ENCODE peak calls at places on chromosomes 5 and 9, in ten cellular contexts. S is pancreas, Y is GM12865, H is AG09309, U is BJ, A is A549, P is left ventricle myocardium inferior, V is stomach, X is tibial artery, Z is cardiac muscle cell. R is an unnamed sample.

GRCh38 chr5:77379558-77380061 is 112.5 kb downstream of the WDR41 start:
- DNase-seq in S (no peak), Y (peak), H (no peak), U (no peak), A (no peak), P (no peak), V (no peak), X (no peak), Z (no peak), R (no peak)

GRCh38 chr9:91427873-91428272 is 4.2 kb upstream of the NFIL3 start:
- DNase-seq in S (no peak), Y (no peak), H (no peak), U (no peak), A (peak), P (no peak), V (no peak), X (no peak), Z (no peak), R (no peak)

GRCh38 chr5:93579561-93580386 is 1.2 kb downstream of the NR2F1-AS1 start:
- DNase-seq in S (peak), Y (no peak), H (no peak), U (no peak), A (peak), P (no peak), V (no peak), X (no peak), Z (no peak), R (no peak)

GRCh38 chr9:134724231-134724911 is 82.8 kb downstream of the COL5A1 start:
- DNase-seq in S (peak), Y (no peak), H (no peak), U (no peak), A (no peak), P (peak), V (no peak), X (no peak), Z (no peak), R (no peak)

GRCh38 chr5:15009420-15009819 is 137.8 kb upstream of the ANKH start:
- DNase-seq in S (no peak), Y (no peak), H (no peak), U (no peak), A (peak), P (no peak), V (no peak), X (no peak), Z (no peak), R (peak)

GRCh38 chr9:37197158-37198033 is 77.0 kb downstream of the ZCCHC7 start:
- DNase-seq in S (no peak), Y (peak), H (no peak), U (no peak), A (no peak), P (no peak), V (no peak), X (no peak), Z (peak), R (no peak)

GRCh38 chr9:129640086-129640870 is 1.7 kb downstream of the ASB6 start:
- DNase-seq in S (peak), Y (no peak), H (no peak), U (no peak), A (no peak), P (no peak), V (peak), X (no peak), Z (no peak), R (peak)

GRCh38 chr9:87201316-87201715 is 254.0 kb upstream of the GAS1 start:
- DNase-seq in S (no peak), Y (no peak), H (peak), U (no peak), A (no peak), P (no peak), V (no peak), X (no peak), Z (no peak), R (no peak)

GRCh38 chr5:84036842-84037241 is 316.2 kb upstream of the HAPLN1 start:
- DNase-seq in S (no peak), Y (no peak), H (no peak), U (no peak), A (no peak), P (no peak), V (no peak), X (no peak), Z (no peak), R (no peak)

GRCh38 chr5:82313016-82313415 is 34.9 kb upstream of the RPS23 start:
- DNase-seq in S (no peak), Y (no peak), H (no peak), U (no peak), A (no peak), P (no peak), V (no peak), X (no peak), Z (peak), R (no peak)

GRCh38 chr5:168086104-168086610 is 205.3 kb upstream of the WWC1 start:
- DNase-seq in S (no peak), Y (no peak), H (peak), U (peak), A (peak), P (no peak), V (no peak), X (no peak), Z (no peak), R (no peak)

GRCh38 chr5:80239680-80240367 is 16.0 kb downstream of the SERINC5 start:
- DNase-seq in S (no peak), Y (no peak), H (no peak), U (no peak), A (no peak), P (no peak), V (no peak), X (no peak), Z (no peak), R (no peak)

GRCh38 chr5:179243333-179243732 is 101.9 kb downstream of the ADAMTS2 start:
- DNase-seq in S (no peak), Y (no peak), H (no peak), U (peak), A (no peak), P (no peak), V (no peak), X (no peak), Z (no peak), R (no peak)

GRCh38 chr5:163079618-163080017 is 357.8 kb upstream of the CCNG1 start:
- DNase-seq in S (no peak), Y (peak), H (no peak), U (no peak), A (peak), P (no peak), V (no peak), X (no peak), Z (no peak), R (no peak)

GRCh38 chr9:9352877-9353481 is 1259.8 kb downstream of the PTPRD start:
- DNase-seq in S (no peak), Y (peak), H (no peak), U (no peak), A (no peak), P (no peak), V (no peak), X (no peak), Z (peak), R (no peak)

GRCh38 chr9:8251566-8251965 is 452.0 kb upstream of the DMAC1 start:
- DNase-seq in S (no peak), Y (no peak), H (no peak), U (no peak), A (no peak), P (no peak), V (no peak), X (no peak), Z (no peak), R (no peak)

GRCh38 chr5:39331993-39332392 is 32.3 kb downstream of the C9 start:
- DNase-seq in S (no peak), Y (no peak), H (peak), U (no peak), A (no peak), P (no peak), V (no peak), X (no peak), Z (no peak), R (no peak)

GRCh38 chr5:2141254-2142000 is 258.7 kb upstream of the IRX4 start:
- DNase-seq in S (no peak), Y (no peak), H (no peak), U (no peak), A (no peak), P (no peak), V (no peak), X (no peak), Z (no peak), R (no peak)

GRCh38 chr5:76960004-76960625 is 7.3 kb downstream of the CRHBP start:
- DNase-seq in S (no peak), Y (peak), H (no peak), U (no peak), A (no peak), P (no peak), V (no peak), X (no peak), Z (no peak), R (no peak)

GRCh38 chr5:72515211-72515610 is 8.0 kb upstream of the ZNF366 start:
- DNase-seq in S (no peak), Y (no peak), H (no peak), U (no peak), A (no peak), P (no peak), V (no peak), X (no peak), Z (no peak), R (no peak)

DNA sequence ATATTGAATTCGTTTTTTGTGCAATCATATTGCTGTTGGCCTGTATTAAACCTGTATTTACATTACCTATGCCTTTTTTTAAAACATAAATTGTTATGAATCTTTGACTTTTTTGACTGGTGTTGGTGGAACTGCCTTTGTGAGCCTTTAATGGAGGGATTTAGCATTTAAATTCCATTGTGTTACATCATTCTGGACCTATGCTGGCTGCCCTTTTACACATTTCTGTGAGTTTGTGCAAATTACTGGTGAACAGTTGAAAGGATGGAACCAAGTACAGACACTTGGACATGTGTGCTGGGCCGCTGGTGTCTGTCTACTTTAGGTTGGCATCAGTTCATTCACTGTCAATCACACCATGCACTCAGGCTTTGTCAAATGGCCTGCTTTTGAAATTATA is 3.4 kb downstream of the SNX18 start:
- DNase-seq in S (no peak), Y (no peak), H (no peak), U (no peak), A (no peak), P (no peak), V (no peak), X (no peak), Z (no peak), R (no peak)
- H3K4me3 ChIP-seq in S (peak), Y (no peak), H (peak), U (peak), A (no peak), P (peak), V (peak), X (peak), Z (peak), R (peak)

GRCh38 chr5:132445640-132445923 is 45.0 kb downstream of the IRF1 start:
- DNase-seq in S (no peak), Y (no peak), H (no peak), U (no peak), A (no peak), P (no peak), V (no peak), X (no peak), Z (no peak), R (no peak)

GRCh38 chr5:132446621-132447020 is 44.0 kb downstream of the IRF1 start:
- DNase-seq in S (peak), Y (no peak), H (peak), U (no peak), A (no peak), P (peak), V (peak), X (peak), Z (no peak), R (no peak)

GRCh38 chr5:132444841-132445639 is 45.5 kb downstream of the IRF1 start:
- DNase-seq in S (no peak), Y (no peak), H (no peak), U (no peak), A (no peak), P (no peak), V (no peak), X (no peak), Z (no peak), R (no peak)

GRCh38 chr5:132447196-132447595 is 43.4 kb downstream of the IRF1 start:
- DNase-seq in S (no peak), Y (no peak), H (no peak), U (no peak), A (no peak), P (no peak), V (no peak), X (no peak), Z (no peak), R (no peak)

DNA sequence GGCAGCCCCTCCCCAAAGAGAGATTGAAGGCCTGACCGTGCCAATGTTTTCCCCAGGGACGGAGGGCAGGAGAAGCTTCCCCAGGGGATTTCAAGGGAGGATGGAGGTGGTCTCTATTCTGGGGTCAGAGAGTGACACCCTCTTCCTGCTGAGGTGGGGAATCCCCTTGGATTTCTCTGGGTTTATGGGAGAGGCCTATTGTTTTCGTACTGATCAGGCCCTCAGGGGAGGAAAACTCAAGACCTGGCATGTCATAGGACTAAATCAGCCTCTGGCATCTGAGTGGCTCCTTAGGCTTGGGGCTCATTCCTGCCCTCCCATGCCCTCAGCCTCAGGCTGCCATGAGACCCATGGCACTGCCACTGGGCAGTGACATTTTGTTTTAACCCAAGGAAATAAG is 44.6 kb downstream of the IRF1 start:
- DNase-seq in S (no peak), Y (no peak), H (no peak), U (no peak), A (no peak), P (no peak), V (no peak), X (no peak), Z (no peak), R (no peak)
- TF ChIP-seq CTCF in S (no peak), Y (no peak), H (no peak), U (no peak), A (no peak), P (no peak), V (no peak), X (no peak), Z (no peak), R (no peak)

GRCh38 chr5:138951091-138951985 is 76.2 kb upstream of the LRRTM2 start:
- DNase-seq in S (no peak), Y (no peak), H (no peak), U (no peak), A (no peak), P (no peak), V (no peak), X (peak), Z (no peak), R (no peak)
- H3K4me3 ChIP-seq in S (no peak), Y (no peak), H (no peak), U (no peak), A (no peak), P (no peak), V (no peak), X (no peak), Z (no peak), R (no peak)

DNA sequence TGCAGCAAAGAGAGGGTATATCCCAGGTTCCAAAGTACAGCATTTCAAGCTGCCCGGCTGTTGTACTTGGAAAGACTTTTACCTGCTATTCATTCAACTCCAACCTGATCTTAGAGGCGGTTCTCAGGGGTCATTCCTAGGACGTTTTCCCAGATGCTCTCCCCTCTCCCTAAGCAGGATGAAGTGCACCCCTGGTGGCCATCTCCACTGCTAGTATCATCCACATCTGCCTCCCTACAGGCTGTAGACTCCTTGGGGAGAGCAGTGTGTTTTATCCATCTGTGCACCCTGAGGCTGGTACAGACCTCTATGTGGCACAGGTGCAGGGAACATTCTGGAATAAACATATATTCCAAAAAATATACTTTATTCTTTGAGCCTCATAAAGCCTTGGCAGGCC is 56.8 kb downstream of the PTPN3 start:
- DNase-seq in S (no peak), Y (no peak), H (no peak), U (no peak), A (peak), P (no peak), V (no peak), X (no peak), Z (no peak), R (no peak)
- TF ChIP-seq CTCF in S (no peak), Y (peak), H (peak), U (peak), A (no peak), P (no peak), V (no peak), X (no peak), Z (no peak), R (peak)

R was measured in epithelial cell of proximal tubule.